ENCODE peak calls at places on chromosome 12, in four cellular contexts. C, O, B and P are unnamed samples.
A peak's percentile ranks its signal among the peaks of the same experiment; 100 is the strongest.

GRCh38 chr12:54140958-54141388 is 47.8 kb downstream of the SMUG1 start:
- DNase-seq in C (no peak), O (no peak), B (no peak), P (no peak)

GRCh38 chr12:1848741-1849140 is 28.4 kb downstream of the LRTM2 start:
- DNase-seq in C (no peak), O (no peak), B (no peak), P (no peak)

GRCh38 chr12:96258451-96258933 is 64.3 kb downstream of the ELK3 start:
- DNase-seq in C (no peak), O (no peak), B (no peak), P (peak; percentile 35)

GRCh38 chr12:40145896-40146295 is 40.0 kb upstream of the SLC2A13 start:
- DNase-seq in C (no peak), O (no peak), B (no peak), P (no peak)

GRCh38 chr12:88391556-88391955 is 188.7 kb downstream of the KITLG start:
- DNase-seq in C (no peak), O (no peak), B (no peak), P (peak; percentile 89)

GRCh38 chr12:28711411-28711810 is 437.7 kb upstream of the FAR2 start:
- DNase-seq in C (no peak), O (no peak), B (no peak), P (no peak)

GRCh38 chr12:52872644-52873384 is 24.0 kb upstream of the KRT78 start:
- DNase-seq in C (no peak), O (no peak), B (no peak), P (no peak)

GRCh38 chr12:6062427-6063378 is 61.8 kb downstream of the VWF start:
- DNase-seq in C (no peak), O (peak; percentile 63), B (no peak), P (no peak)

GRCh38 chr12:27524839-27525238 is 833 bp downstream of the PPFIBP1 start:
- DNase-seq in C (no peak), O (peak; percentile 42), B (no peak), P (peak; percentile 60)